ENCODE peak calls at places on chromosomes 11 and 22, in seven cellular contexts. One of them, this sample, is unnamed.
A peak's percentile ranks its signal among the peaks of the same experiment; 100 is the strongest.

GRCh38 chr11:2558861-2559526 is 114.2 kb downstream of the KCNQ1 start:
- DNase-seq in K562: no peak
- DNase-seq in HepG2: no peak
- DNase-seq in GM12878: no peak
- DNase-seq in T47D: no peak
- DNase-seq in H1: no peak
- DNase-seq in HCT116: no peak
- DNase-seq in this sample: no peak

GRCh38 chr11:121575963-121576290 is 123.2 kb upstream of the SORL1-AS1 start:
- DNase-seq in HepG2: no peak
- DNase-seq in T47D: no peak
- DNase-seq in H1: no peak
- DNase-seq in HCT116: no peak
- DNase-seq in GM12878: no peak
- DNase-seq in K562: no peak
- DNase-seq in this sample: no peak

GRCh38 chr11:125626381-125626950 is 1.5 kb downstream of the CHEK1 start:
- DNase-seq in T47D: no peak
- DNase-seq in GM12878: peak; percentile 36
- DNase-seq in H1: no peak
- DNase-seq in HepG2: peak; percentile 79
- DNase-seq in HCT116: no peak
- DNase-seq in K562: no peak
- DNase-seq in this sample: no peak

GRCh38 chr22:41140365-41140957 is 48.1 kb downstream of the EP300 start:
- DNase-seq in T47D: no peak
- DNase-seq in H1: no peak
- DNase-seq in HepG2: no peak
- DNase-seq in GM12878: no peak
- DNase-seq in HCT116: no peak
- DNase-seq in K562: no peak
- DNase-seq in this sample: no peak

GRCh38 chr11:73234403-73235181 is 16.5 kb downstream of the P2RY2 start:
- DNase-seq in HepG2: no peak
- DNase-seq in H1: no peak
- DNase-seq in T47D: no peak
- DNase-seq in K562: no peak
- DNase-seq in HCT116: no peak
- DNase-seq in GM12878: no peak
- DNase-seq in this sample: no peak

GRCh38 chr11:15972838-15973237 is 383.5 kb downstream of the SOX6 start:
- DNase-seq in H1: no peak
- DNase-seq in GM12878: no peak
- DNase-seq in T47D: no peak
- DNase-seq in HCT116: no peak
- DNase-seq in HepG2: no peak
- DNase-seq in K562: no peak
- DNase-seq in this sample: no peak

GRCh38 chr11:19963697-19964340 is 196.5 kb downstream of the DBX1 start:
- DNase-seq in K562: no peak
- DNase-seq in H1: no peak
- DNase-seq in T47D: no peak
- DNase-seq in HepG2: no peak
- DNase-seq in GM12878: no peak
- DNase-seq in HCT116: no peak
- DNase-seq in this sample: no peak

GRCh38 chr11:84465040-84465439 is 1162.1 kb downstream of the DLG2 start:
- DNase-seq in K562: no peak
- DNase-seq in HepG2: no peak
- DNase-seq in GM12878: no peak
- DNase-seq in T47D: no peak
- DNase-seq in H1: no peak
- DNase-seq in HCT116: no peak
- DNase-seq in this sample: no peak

GRCh38 chr11:122137081-122137793 is 21.2 kb upstream of the BLID start:
- DNase-seq in H1: no peak
- DNase-seq in T47D: no peak
- DNase-seq in GM12878: no peak
- DNase-seq in K562: no peak
- DNase-seq in HepG2: no peak
- DNase-seq in HCT116: peak; percentile 79
- DNase-seq in this sample: no peak

GRCh38 chr22:26753125-26753862 is 95.9 kb downstream of the MIAT start:
- DNase-seq in T47D: no peak
- DNase-seq in HCT116: no peak
- DNase-seq in H1: no peak
- DNase-seq in GM12878: no peak
- DNase-seq in K562: no peak
- DNase-seq in HepG2: no peak
- DNase-seq in this sample: no peak

GRCh38 chr11:114088836-114089235 is 29.3 kb downstream of the ZBTB16 start:
- DNase-seq in K562: no peak
- DNase-seq in HepG2: no peak
- DNase-seq in HCT116: no peak
- DNase-seq in GM12878: no peak
- DNase-seq in H1: no peak
- DNase-seq in T47D: no peak
- DNase-seq in this sample: no peak

GRCh38 chr11:2482745-2483144 is 37.9 kb downstream of the KCNQ1 start:
- DNase-seq in HepG2: no peak
- DNase-seq in HCT116: no peak
- DNase-seq in K562: no peak
- DNase-seq in H1: no peak
- DNase-seq in GM12878: no peak
- DNase-seq in T47D: no peak
- DNase-seq in this sample: no peak

GRCh38 chr11:114892381-114893197 is 214.3 kb downstream of the NXPE2 start:
- DNase-seq in HepG2: no peak
- DNase-seq in T47D: no peak
- DNase-seq in K562: peak; percentile 73
- DNase-seq in HCT116: no peak
- DNase-seq in GM12878: no peak
- DNase-seq in H1: peak; percentile 83
- DNase-seq in this sample: peak; percentile 19

GRCh38 chr11:131687291-131688055 is 317.1 kb downstream of the NTM start:
- DNase-seq in HepG2: no peak
- DNase-seq in T47D: no peak
- DNase-seq in K562: no peak
- DNase-seq in H1: peak; percentile 46
- DNase-seq in GM12878: no peak
- DNase-seq in HCT116: no peak
- DNase-seq in this sample: no peak

GRCh38 chr11:116835042-116835772 is 2.2 kb downstream of the APOA1 start:
- DNase-seq in HepG2: no peak
- DNase-seq in GM12878: no peak
- DNase-seq in K562: no peak
- DNase-seq in H1: no peak
- DNase-seq in T47D: no peak
- DNase-seq in HCT116: no peak
- DNase-seq in this sample: no peak

GRCh38 chr11:66012946-66013761 is 1.3 kb downstream of the CST6 start:
- DNase-seq in H1: no peak
- DNase-seq in GM12878: no peak
- DNase-seq in T47D: peak; percentile 93
- DNase-seq in K562: peak; percentile 57
- DNase-seq in HepG2: no peak
- DNase-seq in HCT116: no peak
- DNase-seq in this sample: no peak

GRCh38 chr22:43151251-43152000 is at the start of gene TSPO:
- DNase-seq in HepG2: no peak
- DNase-seq in H1: peak; percentile 76
- DNase-seq in HCT116: no peak
- DNase-seq in T47D: peak; percentile 77
- DNase-seq in K562: peak; percentile 85
- DNase-seq in GM12878: no peak
- DNase-seq in this sample: peak; percentile 89

GRCh38 chr11:46246514-46246913 is 30.9 kb upstream of the CREB3L1 start:
- DNase-seq in K562: no peak
- DNase-seq in H1: no peak
- DNase-seq in GM12878: no peak
- DNase-seq in T47D: no peak
- DNase-seq in HCT116: no peak
- DNase-seq in HepG2: no peak
- DNase-seq in this sample: no peak

GRCh38 chr11:102830328-102830727 is 13.1 kb downstream of the MMP3 start:
- DNase-seq in H1: no peak
- DNase-seq in HCT116: no peak
- DNase-seq in T47D: no peak
- DNase-seq in HepG2: no peak
- DNase-seq in GM12878: no peak
- DNase-seq in K562: no peak
- DNase-seq in this sample: no peak

GRCh38 chr11:126080206-126080941 is 17.7 kb upstream of the CDON start:
- DNase-seq in K562: no peak
- DNase-seq in GM12878: no peak
- DNase-seq in H1: no peak
- DNase-seq in HCT116: no peak
- DNase-seq in T47D: peak; percentile 88
- DNase-seq in HepG2: no peak
- DNase-seq in this sample: peak; percentile 72

GRCh38 chr11:21630934-21631478 is 561.9 kb upstream of the ANO5 start:
- DNase-seq in GM12878: peak; percentile 31
- DNase-seq in K562: no peak
- DNase-seq in HepG2: no peak
- DNase-seq in T47D: no peak
- DNase-seq in H1: no peak
- DNase-seq in HCT116: no peak
- DNase-seq in this sample: no peak

GRCh38 chr11:63985812-63986155 is 454 bp upstream of the OTUB1 start:
- DNase-seq in H1: no peak
- DNase-seq in GM12878: peak; percentile 15
- DNase-seq in T47D: no peak
- DNase-seq in HepG2: no peak
- DNase-seq in K562: no peak
- DNase-seq in HCT116: no peak
- DNase-seq in this sample: peak; percentile 60

GRCh38 chr11:18485905-18486528 is 30.4 kb downstream of the LDHAL6A start:
- DNase-seq in H1: no peak
- DNase-seq in GM12878: no peak
- DNase-seq in HepG2: no peak
- DNase-seq in K562: no peak
- DNase-seq in T47D: no peak
- DNase-seq in HCT116: no peak
- DNase-seq in this sample: no peak

GRCh38 chr11:124879229-124879998 is 14.2 kb downstream of the ROBO3 start:
- DNase-seq in HCT116: no peak
- DNase-seq in T47D: no peak
- DNase-seq in K562: no peak
- DNase-seq in HepG2: no peak
- DNase-seq in GM12878: no peak
- DNase-seq in H1: no peak
- DNase-seq in this sample: no peak

GRCh38 chr22:32735516-32735915 is 66.0 kb upstream of the TIMP3 start:
- DNase-seq in K562: no peak
- DNase-seq in HepG2: no peak
- DNase-seq in T47D: no peak
- DNase-seq in HCT116: no peak
- DNase-seq in H1: no peak
- DNase-seq in GM12878: no peak
- DNase-seq in this sample: no peak

GRCh38 chr11:134560066-134560465 is 148.0 kb upstream of the B3GAT1 start:
- DNase-seq in HepG2: no peak
- DNase-seq in T47D: no peak
- DNase-seq in GM12878: no peak
- DNase-seq in K562: no peak
- DNase-seq in H1: no peak
- DNase-seq in HCT116: no peak
- DNase-seq in this sample: peak; percentile 51

DNA sequence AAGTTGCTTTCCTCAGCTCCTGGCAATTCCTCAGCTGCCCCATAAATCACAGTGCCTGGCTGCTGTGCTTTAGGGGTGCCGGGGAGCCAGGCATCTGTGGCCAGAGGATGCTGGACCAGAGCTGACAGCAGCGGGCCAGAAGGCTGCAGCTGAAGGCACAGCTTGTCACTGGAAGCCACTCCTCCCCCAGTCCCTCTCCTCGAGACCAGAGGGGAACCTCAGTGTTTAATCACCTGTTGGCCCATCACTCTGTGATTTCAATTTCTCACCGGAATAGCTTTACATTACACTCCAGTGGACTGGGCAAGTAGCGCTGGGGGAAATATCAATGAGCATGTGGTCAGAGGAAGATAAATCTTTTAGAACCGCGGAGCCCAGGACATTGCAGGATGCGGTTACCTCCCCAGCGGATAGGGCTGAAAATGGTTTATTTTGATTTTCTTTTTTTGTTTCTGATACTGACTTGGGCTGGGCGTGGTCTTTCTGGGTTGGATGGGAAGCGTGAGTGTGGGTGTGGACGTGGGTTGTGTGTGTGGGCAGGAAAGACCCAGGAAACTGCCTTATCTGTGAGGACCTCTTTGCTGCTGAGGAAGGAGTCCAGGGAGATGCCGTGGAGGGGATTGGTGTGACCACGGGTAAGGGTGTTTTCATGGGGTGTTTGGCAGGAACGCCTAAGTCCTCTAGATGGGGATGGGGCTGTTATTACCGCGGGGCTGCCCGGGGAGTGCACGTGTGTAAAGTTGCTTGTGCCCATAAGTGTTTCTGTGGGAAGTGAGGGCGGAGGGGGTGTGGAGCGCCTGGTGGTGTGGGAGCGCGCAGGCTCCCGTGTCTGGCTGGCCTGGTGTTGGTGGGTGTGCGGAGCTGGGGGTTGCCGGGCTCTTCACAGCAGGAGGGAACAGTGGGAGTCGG is 4.0 kb downstream of the DAGLA start:
- DNase-seq in HCT116: no peak
- DNase-seq in T47D: no peak
- DNase-seq in GM12878: no peak
- DNase-seq in K562: no peak
- DNase-seq in HepG2: no peak
- DNase-seq in H1: no peak
- DNase-seq in this sample: no peak
- TF ChIP-seq JUND in HCT116: no peak
- TF ChIP-seq JUND in T47D: no peak
- TF ChIP-seq JUND in GM12878: no peak
- TF ChIP-seq JUND in K562: no peak
- TF ChIP-seq JUND in HepG2: no peak
- TF ChIP-seq JUND in H1: no peak
- TF ChIP-seq JUND in this sample: no peak

GRCh38 chr11:75896843-75897419 is 81.9 kb downstream of the UVRAG start:
- DNase-seq in K562: peak; percentile 22
- DNase-seq in HepG2: peak; percentile 35
- DNase-seq in T47D: peak; percentile 68
- DNase-seq in HCT116: peak; percentile 12
- DNase-seq in GM12878: no peak
- DNase-seq in H1: no peak
- DNase-seq in this sample: peak; percentile 44
- TF ChIP-seq JUND in K562: no peak
- TF ChIP-seq JUND in HepG2: no peak
- TF ChIP-seq JUND in T47D: no peak
- TF ChIP-seq JUND in HCT116: no peak
- TF ChIP-seq JUND in GM12878: no peak
- TF ChIP-seq JUND in H1: no peak
- TF ChIP-seq JUND in this sample: no peak

GRCh38 chr11:22703040-22703439 is 36.6 kb downstream of the GAS2 start:
- DNase-seq in K562: no peak
- DNase-seq in HepG2: peak; percentile 88
- DNase-seq in T47D: peak; percentile 88
- DNase-seq in HCT116: peak; percentile 28
- DNase-seq in H1: no peak
- DNase-seq in GM12878: peak; percentile 21
- DNase-seq in this sample: no peak
- TF ChIP-seq JUND in K562: peak; percentile 56
- TF ChIP-seq JUND in HepG2: peak; percentile 94
- TF ChIP-seq JUND in T47D: peak; percentile 97
- TF ChIP-seq JUND in HCT116: no peak
- TF ChIP-seq JUND in H1: peak; percentile 61
- TF ChIP-seq JUND in GM12878: no peak
- TF ChIP-seq JUND in this sample: peak; percentile 36

GRCh38 chr11:69662021-69662698 is 13.0 kb downstream of the LTO1 start:
- DNase-seq in H1: no peak
- DNase-seq in HepG2: no peak
- DNase-seq in HCT116: no peak
- DNase-seq in GM12878: no peak
- DNase-seq in T47D: no peak
- DNase-seq in K562: no peak
- DNase-seq in this sample: peak; percentile 61
- TF ChIP-seq JUND in H1: no peak
- TF ChIP-seq JUND in HepG2: no peak
- TF ChIP-seq JUND in HCT116: no peak
- TF ChIP-seq JUND in GM12878: no peak
- TF ChIP-seq JUND in T47D: no peak
- TF ChIP-seq JUND in K562: no peak
- TF ChIP-seq JUND in this sample: no peak